ENCODE peak calls at places on chromosome 17, in ten cellular contexts. E is right lobe of liver; Q is GM23338; H is Right ventricle myocardium superior; Y is upper lobe of right lung; K is left cardiac atrium; D is heart left ventricle; X is left ventricle myocardium superior; N is naive thymus-derived CD4-positive, alpha-beta T cell; M is GM12878. T is an unnamed sample.

GRCh38 chr17:48544356-48545021 is 420 bp downstream of the HOXB2 start:
- ATAC-seq in E (peak), Q (peak), H (peak), Y (peak), K (peak), D (peak), X (peak), N (no peak), M (peak), T (no peak)

GRCh38 chr17:50037321-50038107 is 18.4 kb upstream of the ITGA3 start:
- ATAC-seq in E (peak), Q (peak), H (peak), Y (peak), K (peak), D (peak), X (peak), N (no peak), M (no peak), T (no peak)

GRCh38 chr17:76547183-76547641 is 7.4 kb downstream of the PRCD start:
- ATAC-seq in E (peak), Q (peak), H (peak), Y (peak), K (peak), D (peak), X (peak), N (peak), M (peak), T (peak)

GRCh38 chr17:34098712-34099111 is 156.4 kb upstream of the CCL2 start:
- ATAC-seq in E (no peak), Q (no peak), H (no peak), Y (no peak), K (no peak), D (no peak), X (no peak), N (no peak), M (no peak), T (no peak)

GRCh38 chr17:2179615-2180295 is 123.8 kb downstream of the SMG6 start:
- ATAC-seq in E (peak), Q (no peak), H (peak), Y (peak), K (peak), D (peak), X (peak), N (no peak), M (no peak), T (no peak)

GRCh38 chr17:64572682-64573154 is 65.9 kb downstream of the CEP95 start:
- ATAC-seq in E (peak), Q (no peak), H (peak), Y (no peak), K (peak), D (peak), X (peak), N (peak), M (peak), T (no peak)

GRCh38 chr17:4588391-4588790 is 4.1 kb downstream of the SMTNL2 start:
- ATAC-seq in E (no peak), Q (no peak), H (no peak), Y (no peak), K (no peak), D (peak), X (peak), N (no peak), M (no peak), T (no peak)

GRCh38 chr17:334974-335481 is 17.6 kb downstream of the RPH3AL start:
- ATAC-seq in E (no peak), Q (no peak), H (no peak), Y (no peak), K (no peak), D (no peak), X (no peak), N (no peak), M (no peak), T (no peak)

GRCh38 chr17:79251824-79252223 is 177.2 kb downstream of the ENGASE start:
- ATAC-seq in E (no peak), Q (no peak), H (no peak), Y (no peak), K (no peak), D (no peak), X (no peak), N (no peak), M (no peak), T (no peak)

GRCh38 chr17:17151055-17151454 is 55.1 kb downstream of the PLD6 start:
- ATAC-seq in E (no peak), Q (no peak), H (no peak), Y (no peak), K (no peak), D (no peak), X (no peak), N (no peak), M (peak), T (no peak)

GRCh38 chr17:29117440-29117753 is 62.8 kb downstream of the MYO18A start:
- ATAC-seq in E (peak), Q (peak), H (peak), Y (no peak), K (no peak), D (peak), X (peak), N (peak), M (peak), T (no peak)

GRCh38 chr17:3977387-3977786 is 13.2 kb upstream of the ATP2A3 start:
- ATAC-seq in E (no peak), Q (peak), H (peak), Y (peak), K (peak), D (peak), X (peak), N (no peak), M (no peak), T (no peak)

GRCh38 chr17:82913304-82914043 is 73.7 kb upstream of the ZNF750 start:
- ATAC-seq in E (peak), Q (no peak), H (peak), Y (peak), K (peak), D (peak), X (peak), N (no peak), M (no peak), T (no peak)

GRCh38 chr17:56699186-56699895 is 105.8 kb downstream of the NOG start:
- ATAC-seq in E (peak), Q (peak), H (peak), Y (peak), K (peak), D (peak), X (peak), N (no peak), M (no peak), T (no peak)

GRCh38 chr17:75763613-75764416 is 1.2 kb downstream of the GALK1 start:
- ATAC-seq in E (peak), Q (peak), H (no peak), Y (no peak), K (no peak), D (peak), X (no peak), N (no peak), M (peak), T (no peak)

GRCh38 chr17:79812969-79813825 is 16.3 kb upstream of the CBX8 start:
- ATAC-seq in E (no peak), Q (no peak), H (no peak), Y (no peak), K (no peak), D (no peak), X (no peak), N (no peak), M (no peak), T (peak)

T was measured in stimulated activated memory B cell treated with anti-CD40 and anti-IgM and Interleukin-4, amounts not matched to agents 10 μg/mL and 1 μg/mL and 100 μg/mL, for 72 hours.